ENCODE peak calls at places on chromosomes 5 and 9, in seven cellular contexts. D is psoas muscle, Y is lung, B is upper lobe of right lung, N is uterus, Q is A549, J is left lung. T is an unnamed sample.

GRCh38 chr9:81028504-81028903 is 660.8 kb downstream of the TLE1 start:
- DNase-seq in N (no peak), Y (no peak), B (no peak), J (no peak), Q (peak; percentile 81), D (no peak), T (no peak)

GRCh38 chr5:131008329-131008728 is 156.7 kb downstream of the HINT1 start:
- DNase-seq in D (no peak), B (no peak), J (no peak), Q (no peak), Y (no peak), N (no peak), T (no peak)

GRCh38 chr9:136019681-136020060 is 58.5 kb upstream of the UBAC1 start:
- DNase-seq in D (peak; percentile 12), J (peak; percentile 23), Y (no peak), N (peak; percentile 10), Q (no peak), B (no peak), T (no peak)

GRCh38 chr5:151144275-151144674 is 13.3 kb downstream of the ANXA6 start:
- DNase-seq in J (no peak), B (no peak), N (no peak), D (no peak), Y (no peak), Q (no peak), T (no peak)

GRCh38 chr5:30050056-30050815 is 1143.2 kb upstream of the CDH6 start:
- DNase-seq in B (no peak), J (no peak), N (no peak), D (no peak), Q (no peak), Y (no peak), T (no peak)

GRCh38 chr9:35736201-35736633 is 3.8 kb downstream of the CREB3 start:
- DNase-seq in Y (peak; percentile 70), N (no peak), B (no peak), Q (peak; percentile 86), D (peak; percentile 49), J (no peak), T (peak; percentile 76)

GRCh38 chr5:83955916-83956315 is 235.3 kb upstream of the HAPLN1 start:
- DNase-seq in D (no peak), N (no peak), J (no peak), Q (no peak), B (no peak), Y (no peak), T (no peak)

GRCh38 chr5:149725296-149725695 is 4.8 kb upstream of the PPARGC1B start:
- DNase-seq in Y (no peak), B (no peak), Q (no peak), J (no peak), D (no peak), N (no peak), T (no peak)

GRCh38 chr9:101387871-101388506 is 3.2 kb upstream of the BAAT start:
- DNase-seq in D (no peak), B (no peak), Q (peak; percentile 82), Y (no peak), N (no peak), J (no peak), T (no peak)

GRCh38 chr5:72949481-72949880 is 6.4 kb upstream of the FCHO2 start:
- DNase-seq in D (no peak), J (no peak), B (no peak), Q (no peak), N (no peak), Y (no peak), T (no peak)

GRCh38 chr9:93473411-93473810 is 20.0 kb upstream of the FAM120AOS start:
- DNase-seq in B (no peak), Y (no peak), Q (no peak), D (no peak), N (no peak), J (no peak), T (no peak)

GRCh38 chr9:2264081-2264480 is 248.9 kb downstream of the SMARCA2 start:
- DNase-seq in D (no peak), B (no peak), Y (no peak), Q (no peak), J (no peak), N (no peak), T (no peak)

GRCh38 chr9:106339882-106340281 is 523.1 kb upstream of the ZNF462 start:
- DNase-seq in N (no peak), B (no peak), J (no peak), Y (no peak), Q (no peak), D (no peak), T (no peak)

GRCh38 chr5:131260895-131261294 is 3.0 kb upstream of the CDC42SE2 start:
- DNase-seq in J (no peak), N (no peak), B (no peak), Q (no peak), Y (no peak), D (no peak), T (no peak)

GRCh38 chr9:87498046-87498815 is 564 bp downstream of the DAPK1 start:
- DNase-seq in Y (peak; percentile 64), J (peak; percentile 61), Q (peak; percentile 57), B (peak; percentile 87), D (peak; percentile 42), N (peak; percentile 40), T (peak; percentile 67)

GRCh38 chr9:89498845-89499480 is 1.1 kb upstream of the SEMA4D start:
- DNase-seq in D (no peak), Y (no peak), B (no peak), J (no peak), N (no peak), Q (no peak), T (peak; percentile 78)

GRCh38 chr5:151108566-151108965 is 27.7 kb upstream of the TNIP1 start:
- DNase-seq in N (no peak), B (no peak), Q (no peak), Y (no peak), D (no peak), J (no peak), T (no peak)

GRCh38 chr9:132141364-132141947 is 20.4 kb upstream of the NTNG2 start:
- DNase-seq in Q (no peak), B (no peak), Y (no peak), D (no peak), J (no peak), N (no peak), T (no peak)

GRCh38 chr9:132763574-132763973 is 93.3 kb downstream of the GTF3C4 start:
- DNase-seq in Q (no peak), J (no peak), N (no peak), D (no peak), B (no peak), Y (no peak), T (no peak)

DNA sequence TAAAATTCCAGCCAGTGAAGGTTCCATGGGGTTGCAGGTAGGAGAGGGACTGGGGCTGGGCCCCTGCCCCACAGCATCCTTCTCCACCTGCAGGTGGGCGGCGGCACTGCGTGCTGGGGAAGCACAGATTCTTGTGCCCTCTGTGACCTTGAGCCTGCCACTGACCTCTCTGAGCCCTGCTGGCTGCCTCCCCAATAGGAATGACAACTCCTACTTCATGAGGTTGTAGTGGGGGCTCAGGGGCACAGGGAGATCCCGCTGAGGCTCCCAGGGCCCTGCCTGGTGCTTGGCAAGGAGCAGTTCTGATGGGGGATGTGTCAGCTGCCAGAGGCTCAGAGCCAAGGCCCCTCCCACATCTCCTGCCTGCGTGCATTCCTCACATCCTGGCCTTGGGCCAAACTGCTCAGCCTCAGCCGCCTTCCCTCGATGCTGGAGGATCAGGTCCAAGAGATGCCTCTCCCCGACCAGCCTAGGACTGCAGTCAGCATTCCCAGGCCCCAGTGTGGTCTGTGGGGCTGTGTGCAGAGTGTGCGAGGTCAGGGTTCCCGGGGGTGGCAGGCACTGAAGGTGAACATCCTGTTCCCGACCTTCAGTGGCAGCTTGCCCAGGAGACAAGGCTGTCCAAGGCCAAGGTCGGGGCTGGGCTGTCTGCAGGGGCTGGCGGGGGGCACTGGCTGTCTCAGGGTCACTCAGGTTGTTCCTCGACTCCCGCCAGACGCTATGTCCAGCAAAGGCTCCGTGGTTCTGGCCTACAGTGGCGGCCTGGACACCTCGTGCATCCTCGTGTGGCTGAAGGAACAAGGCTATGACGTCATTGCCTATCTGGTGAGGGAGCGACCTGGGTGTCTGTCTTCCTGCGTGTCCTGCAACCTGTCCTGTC is 7.0 kb downstream of the ASS1 start:
- DNase-seq in B (peak; percentile 91), Q (peak; percentile 70), D (peak; percentile 83), Y (peak; percentile 89), J (peak; percentile 83), N (peak; percentile 93), T (peak; percentile 91)
- TF ChIP-seq CTCF in B (peak; percentile 36), Q (peak; percentile 38), D (no peak), Y (no peak), J (peak; percentile 24), N (peak; percentile 39), T (no peak)

DNA sequence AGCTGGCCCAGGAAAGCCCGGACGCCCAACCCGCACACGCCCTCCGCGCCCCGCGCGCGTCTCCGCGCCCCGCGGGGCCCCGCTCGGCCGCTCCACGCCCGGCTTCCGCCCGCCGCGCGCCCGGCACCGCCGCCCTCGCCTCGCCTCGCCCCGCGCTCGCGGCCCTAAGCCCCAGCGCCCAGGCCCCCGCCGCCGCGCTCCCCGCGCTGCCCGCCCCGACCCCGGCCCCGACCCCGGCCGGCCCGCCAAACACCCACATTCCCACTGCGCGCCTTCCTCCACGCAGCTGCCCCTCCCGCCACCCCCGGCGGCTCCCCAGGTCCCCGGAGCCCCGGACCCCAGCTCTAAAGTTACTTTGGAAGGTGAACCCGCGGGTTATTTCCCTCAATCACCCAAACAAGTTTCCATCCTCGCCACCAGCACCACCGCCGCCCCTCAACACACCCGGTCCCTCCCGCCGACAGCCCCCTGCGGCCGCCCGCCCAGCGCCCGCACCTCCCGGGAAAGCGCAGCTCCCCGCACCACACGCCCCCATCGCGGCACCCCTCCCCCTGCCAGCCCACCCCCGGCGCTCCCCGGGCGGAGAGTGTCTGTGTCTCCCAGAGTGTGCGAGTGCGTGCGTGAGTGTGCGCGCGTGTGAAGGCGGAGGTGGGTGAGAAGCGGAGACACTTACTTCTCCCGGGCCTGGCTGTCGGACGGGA is 439 bp downstream of the SSBP2 start:
- DNase-seq in N (no peak), J (no peak), Q (no peak), Y (no peak), B (peak; percentile 67), D (no peak), T (peak; percentile 50)
- H3K4me1 ChIP-seq in N (no peaks in the 10 kb centered on the region), J (peaks cover 31% of the 10 kb centered on the region), Q (peaks cover 20% of the 10 kb centered on the region), Y (no peaks in the 10 kb centered on the region), B (peaks cover 19% of the 10 kb centered on the region), D (peaks cover 41% of the 10 kb centered on the region), T (peaks cover 11% of the 10 kb centered on the region)

GRCh38 chr5:36661446-36662220 is 55.2 kb downstream of the SLC1A3 start:
- DNase-seq in Y (no peak), N (no peak), D (no peak), J (no peak), Q (no peak), B (no peak), T (no peak)
- H3K27ac ChIP-seq in Y (no peak overlapping the region), N (no peak overlapping the region), D (no peak overlapping the region), J (no peak overlapping the region), Q (no peak overlapping the region), B (no peak overlapping the region), T (no peak overlapping the region)

DNA sequence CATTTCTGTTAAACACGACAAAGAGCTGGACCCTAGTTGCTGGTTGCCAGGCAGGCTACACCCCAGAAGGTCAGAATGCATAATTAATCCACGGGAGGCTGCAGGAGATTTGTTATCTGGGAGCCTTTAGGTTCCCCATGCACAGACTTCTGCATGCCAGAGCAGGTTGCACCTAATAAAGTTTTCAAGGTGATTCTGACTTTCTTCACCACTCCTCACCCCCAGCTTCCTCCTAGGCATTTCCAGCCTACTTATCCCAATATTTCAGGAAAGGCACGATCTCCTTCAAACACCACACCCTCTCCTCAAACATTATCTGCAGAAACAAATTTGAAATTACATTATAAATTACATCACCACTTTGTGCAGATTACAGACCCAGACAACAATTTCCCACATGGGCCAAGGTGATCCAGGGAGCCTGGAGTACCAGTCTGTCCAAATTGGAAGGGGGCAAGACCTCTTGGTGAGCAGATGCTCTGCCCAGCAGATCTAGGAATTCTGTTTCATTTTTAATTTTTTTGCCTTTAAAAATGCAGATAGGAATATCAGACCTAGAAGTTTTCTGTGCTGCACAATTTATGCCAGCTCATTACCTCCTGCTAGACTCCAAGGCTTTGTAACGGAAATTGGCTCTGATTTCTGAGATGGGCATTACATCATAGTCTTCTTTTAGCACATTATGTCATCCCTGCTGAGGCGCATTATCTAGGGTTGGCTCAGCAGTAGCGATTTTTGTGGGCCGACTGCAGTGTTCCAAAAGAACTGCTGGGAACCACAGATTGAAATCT is 363.4 kb upstream of the SLC30A5 start:
- DNase-seq in Q (peak; percentile 33), B (no peak), N (peak; percentile 52), J (no peak), Y (no peak), D (no peak), T (no peak)
- TF ChIP-seq CTCF in Q (no peak), B (no peak), N (peak; percentile 12), J (no peak), Y (no peak), D (no peak), T (no peak)

T was measured in Peyer's patch.